ENCODE peak calls at places on chromosomes 16 and 17, in six cellular contexts. One of them, this sample, is unnamed.
A peak's percentile ranks its signal among the peaks of the same experiment; 100 is the strongest.

GRCh38 chr17:34997355-34997862 is 17.1 kb downstream of the LIG3 start:
- DNase-seq in ovary: peak; percentile 80
- DNase-seq in iris pigment epithelial cell: peak; percentile 95
- DNase-seq in Caco-2: no peak
- DNase-seq in AG20443: no peak
- DNase-seq in C1 segment of cervical spinal cord: no peak
- DNase-seq in this sample: no peak

GRCh38 chr17:34252138-34252889 is 2.8 kb upstream of the CCL2 start:
- DNase-seq in C1 segment of cervical spinal cord: peak; percentile 46
- DNase-seq in ovary: peak; percentile 89
- DNase-seq in iris pigment epithelial cell: peak; percentile 88
- DNase-seq in Caco-2: no peak
- DNase-seq in AG20443: peak; percentile 87
- DNase-seq in this sample: peak; percentile 72

GRCh38 chr17:1197781-1198490 is 18.2 kb upstream of the ABR start:
- DNase-seq in C1 segment of cervical spinal cord: peak; percentile 59
- DNase-seq in Caco-2: no peak
- DNase-seq in ovary: peak; percentile 94
- DNase-seq in AG20443: no peak
- DNase-seq in iris pigment epithelial cell: peak; percentile 63
- DNase-seq in this sample: peak; percentile 85

GRCh38 chr16:56195151-56195550 is 3.9 kb downstream of the GNAO1 start:
- DNase-seq in AG20443: no peak
- DNase-seq in C1 segment of cervical spinal cord: peak; percentile 40
- DNase-seq in ovary: peak; percentile 17
- DNase-seq in Caco-2: no peak
- DNase-seq in iris pigment epithelial cell: no peak
- DNase-seq in this sample: peak; percentile 91

GRCh38 chr16:59950431-59950830 is 1216.3 kb upstream of the GOT2 start:
- DNase-seq in ovary: no peak
- DNase-seq in AG20443: no peak
- DNase-seq in Caco-2: no peak
- DNase-seq in iris pigment epithelial cell: no peak
- DNase-seq in C1 segment of cervical spinal cord: no peak
- DNase-seq in this sample: no peak

GRCh38 chr16:53695070-53695469 is 8.6 kb downstream of the RPGRIP1L start:
- DNase-seq in Caco-2: no peak
- DNase-seq in C1 segment of cervical spinal cord: no peak
- DNase-seq in ovary: no peak
- DNase-seq in iris pigment epithelial cell: peak; percentile 84
- DNase-seq in AG20443: peak; percentile 71
- DNase-seq in this sample: no peak

GRCh38 chr17:49908782-49909714 is 59.9 kb upstream of the DLX4 start:
- DNase-seq in C1 segment of cervical spinal cord: no peak
- DNase-seq in ovary: no peak
- DNase-seq in AG20443: no peak
- DNase-seq in iris pigment epithelial cell: no peak
- DNase-seq in Caco-2: no peak
- DNase-seq in this sample: no peak

GRCh38 chr17:82105882-82106696 is 8.1 kb upstream of the FASN start:
- DNase-seq in ovary: peak; percentile 35
- DNase-seq in Caco-2: peak; percentile 94
- DNase-seq in C1 segment of cervical spinal cord: peak; percentile 43
- DNase-seq in iris pigment epithelial cell: peak; percentile 43
- DNase-seq in AG20443: peak; percentile 61
- DNase-seq in this sample: no peak

GRCh38 chr17:80264048-80264792 is 3.6 kb downstream of the RNF213 start:
- DNase-seq in Caco-2: no peak
- DNase-seq in AG20443: no peak
- DNase-seq in ovary: no peak
- DNase-seq in C1 segment of cervical spinal cord: no peak
- DNase-seq in iris pigment epithelial cell: no peak
- DNase-seq in this sample: peak; percentile 54

GRCh38 chr16:55257971-55258613 is 65.9 kb upstream of the IRX6 start:
- DNase-seq in iris pigment epithelial cell: peak; percentile 17
- DNase-seq in Caco-2: peak; percentile 65
- DNase-seq in AG20443: peak; percentile 86
- DNase-seq in ovary: no peak
- DNase-seq in C1 segment of cervical spinal cord: no peak
- DNase-seq in this sample: no peak

GRCh38 chr17:67559381-67559966 is 158.3 kb upstream of the NOL11 start:
- DNase-seq in Caco-2: no peak
- DNase-seq in ovary: no peak
- DNase-seq in iris pigment epithelial cell: no peak
- DNase-seq in C1 segment of cervical spinal cord: no peak
- DNase-seq in AG20443: no peak
- DNase-seq in this sample: no peak

GRCh38 chr17:70138309-70138865 is 30.9 kb upstream of the KCNJ2 start:
- DNase-seq in AG20443: peak; percentile 33
- DNase-seq in ovary: no peak
- DNase-seq in iris pigment epithelial cell: peak; percentile 84
- DNase-seq in C1 segment of cervical spinal cord: no peak
- DNase-seq in Caco-2: no peak
- DNase-seq in this sample: no peak

GRCh38 chr16:52450906-52451305 is 96.0 kb downstream of the TOX3 start:
- DNase-seq in iris pigment epithelial cell: no peak
- DNase-seq in Caco-2: no peak
- DNase-seq in ovary: no peak
- DNase-seq in C1 segment of cervical spinal cord: no peak
- DNase-seq in AG20443: no peak
- DNase-seq in this sample: no peak

GRCh38 chr17:6893382-6894205 is 62.1 kb upstream of the TEKT1 start:
- DNase-seq in AG20443: peak; percentile 13
- DNase-seq in Caco-2: no peak
- DNase-seq in iris pigment epithelial cell: no peak
- DNase-seq in C1 segment of cervical spinal cord: no peak
- DNase-seq in ovary: no peak
- DNase-seq in this sample: no peak

GRCh38 chr17:27529230-27529796 is 73.1 kb downstream of the KSR1 start:
- DNase-seq in ovary: no peak
- DNase-seq in AG20443: no peak
- DNase-seq in C1 segment of cervical spinal cord: no peak
- DNase-seq in Caco-2: no peak
- DNase-seq in iris pigment epithelial cell: peak; percentile 79
- DNase-seq in this sample: no peak

GRCh38 chr16:28875134-28876015 is 2.9 kb upstream of the ATP2A1 start:
- DNase-seq in iris pigment epithelial cell: no peak
- DNase-seq in Caco-2: no peak
- DNase-seq in C1 segment of cervical spinal cord: no peak
- DNase-seq in ovary: no peak
- DNase-seq in AG20443: no peak
- DNase-seq in this sample: no peak